ENCODE peak calls at places on chromosome 7, in four cellular contexts. L is Panc1, R is HepG2, J is A549. T is an unnamed sample.

GRCh38 chr7:105652359-105652993 is 71.2 kb upstream of the EFCAB10 start:
- DNase-seq in L (no peak), R (peak; percentile 62), J (peak; percentile 90), T (peak; percentile 70)

GRCh38 chr7:137994091-137994688 is 7.7 kb downstream of the CREB3L2 start:
- DNase-seq in L (no peak), R (no peak), J (no peak), T (no peak)

GRCh38 chr7:38006559-38006958 is 86.1 kb downstream of the EPDR1 start:
- DNase-seq in L (no peak), R (no peak), J (no peak), T (no peak)

GRCh38 chr7:5472432-5473315 is 49.0 kb upstream of the TNRC18 start:
- DNase-seq in L (no peak), R (peak; percentile 49), J (no peak), T (peak; percentile 40)

GRCh38 chr7:45881759-45882464 is 6.4 kb upstream of the IGFBP1 start:
- DNase-seq in L (peak; percentile 79), R (peak; percentile 98), J (no peak), T (no peak)

GRCh38 chr7:149804106-149804505 is 30.7 kb upstream of the ZNF467 start:
- DNase-seq in L (no peak), R (no peak), J (no peak), T (no peak)

GRCh38 chr7:9575716-9576115 is 1142.3 kb downstream of the NXPH1 start:
- DNase-seq in L (no peak), R (no peak), J (no peak), T (no peak)

GRCh38 chr7:124130-124949 is 68.0 kb upstream of the FAM20C start:
- DNase-seq in L (no peak), R (no peak), J (no peak), T (no peak)

GRCh38 chr7:19114591-19114855 is 2.9 kb downstream of the TWIST1 start:
- DNase-seq in L (no peak), R (no peak), J (no peak), T (no peak)

GRCh38 chr7:101173752-101174244 is 6.3 kb downstream of the NAT16 start:
- DNase-seq in L (no peak), R (no peak), J (peak; percentile 59), T (peak; percentile 44)

GRCh38 chr7:95608344-95609173 is 12.2 kb upstream of the PDK4 start:
- DNase-seq in L (peak; percentile 97), R (peak; percentile 88), J (peak; percentile 61), T (peak; percentile 74)
- TF ChIP-seq REST in L (no peak), R (peak; percentile 69), J (no peak), T (no peak)

DNA sequence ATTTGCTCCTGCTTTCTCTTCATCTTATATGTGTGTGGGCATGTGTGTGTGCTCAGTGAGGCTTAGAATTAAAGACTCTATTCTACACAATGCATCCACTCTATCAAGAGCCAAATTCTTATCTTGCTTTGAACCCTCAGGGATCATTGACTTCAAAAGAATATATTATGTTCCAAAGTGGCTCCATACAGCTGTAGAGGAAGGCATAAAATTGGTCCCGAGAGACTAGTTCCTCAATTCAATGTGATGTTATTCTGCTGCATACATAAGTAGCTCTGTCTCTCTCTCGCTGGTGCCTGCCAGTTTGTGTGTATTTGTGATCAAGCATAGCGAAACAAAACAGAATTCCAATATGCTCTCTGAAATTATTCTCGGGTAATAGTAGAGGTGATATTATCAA is 997.9 kb upstream of the POT1 start:
- DNase-seq in L (no peak), R (no peak), J (no peak), T (no peak)
- TF ChIP-seq REST in L (no peak), R (no peak), J (no peak), T (no peak)

GRCh38 chr7:155143381-155143780 is 73.3 kb downstream of the HTR5A start:
- DNase-seq in L (no peak), R (no peak), J (no peak), T (no peak)

GRCh38 chr7:155147624-155148023 is 77.5 kb downstream of the HTR5A start:
- DNase-seq in L (no peak), R (no peak), J (no peak), T (no peak)

GRCh38 chr7:155145477-155146255 is 75.5 kb downstream of the HTR5A start:
- DNase-seq in L (no peak), R (no peak), J (no peak), T (no peak)

GRCh38 chr7:155144371-155144770 is 74.2 kb downstream of the HTR5A start:
- DNase-seq in L (no peak), R (no peak), J (no peak), T (no peak)

GRCh38 chr7:155147172-155147571 is 77.0 kb downstream of the HTR5A start:
- DNase-seq in L (no peak), R (no peak), J (no peak), T (no peak)
- TF ChIP-seq REST in L (no peak), R (no peak), J (no peak), T (no peak)

DNA sequence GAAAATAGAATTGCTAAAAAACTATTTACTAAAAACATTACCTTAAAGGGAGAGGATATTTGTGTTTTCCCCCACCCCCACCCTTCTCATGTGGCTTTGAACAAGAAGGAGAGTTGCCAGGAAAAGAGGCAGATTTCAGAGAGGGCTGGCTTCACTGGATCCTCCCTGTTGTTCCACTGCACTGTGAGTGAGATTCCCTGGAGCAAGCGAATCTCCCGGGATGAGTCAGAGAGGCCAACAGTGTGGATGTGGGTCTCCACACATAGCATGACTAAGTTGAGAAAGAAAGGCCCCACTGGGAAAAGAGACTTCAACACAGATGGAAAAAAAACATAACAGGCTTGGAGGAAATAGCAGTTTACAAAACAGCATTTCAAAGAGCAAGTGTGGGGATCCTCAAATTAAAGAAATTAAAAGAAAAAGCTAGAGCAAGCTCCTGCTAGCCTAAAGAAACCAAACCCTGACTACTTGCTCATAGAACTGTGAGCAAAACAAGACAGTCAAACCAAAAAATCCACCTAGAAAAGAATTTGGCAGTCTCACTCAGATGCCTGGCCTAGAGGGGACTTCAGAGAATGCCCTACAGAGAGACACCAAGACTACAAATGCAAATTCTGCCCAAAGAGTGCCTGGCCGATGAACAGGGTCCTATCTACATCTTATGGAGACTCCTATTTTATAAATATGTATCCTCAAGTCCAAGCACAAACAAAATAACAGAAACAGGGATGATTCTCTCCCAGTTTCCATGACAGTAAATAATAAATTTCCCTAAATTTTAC is 3.4 kb downstream of the CAV1 start:
- DNase-seq in L (no peak), R (no peak), J (peak; percentile 71), T (no peak)
- TF ChIP-seq REST in L (no peak), R (no peak), J (no peak), T (no peak)

DNA sequence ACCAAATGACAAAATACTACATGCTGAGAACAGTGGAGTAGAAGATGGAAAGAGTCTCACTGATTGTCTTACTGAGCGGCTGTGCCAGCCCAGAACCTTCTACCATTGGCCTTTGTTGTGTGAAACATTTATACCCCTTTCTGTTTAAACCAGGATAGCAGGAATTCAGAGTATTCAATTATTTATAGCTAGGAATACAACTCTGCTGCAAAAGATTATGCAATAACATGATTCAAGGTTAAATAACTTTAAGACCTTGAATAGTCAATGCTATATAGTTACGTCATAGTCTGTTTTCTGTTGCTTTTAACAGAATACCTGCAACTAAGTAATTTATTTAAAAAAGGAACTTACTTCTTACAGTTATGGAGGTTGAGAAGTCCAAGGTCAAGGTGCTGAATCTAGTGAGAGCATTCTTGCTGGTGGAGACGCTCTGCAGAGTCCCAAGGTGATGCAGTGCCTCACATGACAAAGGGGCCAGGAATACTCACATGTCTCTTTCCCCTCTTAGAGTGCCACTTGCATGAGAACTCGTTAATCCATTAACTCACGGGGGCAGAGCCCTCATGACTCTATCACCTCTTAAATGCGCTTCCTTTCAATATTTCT is 371.8 kb downstream of the MDFIC start:
- DNase-seq in L (no peak), R (no peak), J (no peak), T (no peak)
- TF ChIP-seq REST in L (no peak), R (no peak), J (no peak), T (peak; percentile 67)

GRCh38 chr7:92669616-92670153 is 79.5 kb upstream of the FAM133B start:
- DNase-seq in L (no peak), R (no peak), J (no peak), T (no peak)
- TF ChIP-seq REST in L (no peak), R (no peak), J (no peak), T (no peak)

GRCh38 chr7:121159553-121159952 is 169.2 kb upstream of the WNT16 start:
- DNase-seq in L (no peak), R (no peak), J (no peak), T (no peak)

GRCh38 chr7:121156825-121157224 is 168.3 kb downstream of the CPED1 start:
- DNase-seq in L (no peak), R (no peak), J (no peak), T (no peak)

GRCh38 chr7:121158665-121159064 is 170.1 kb upstream of the WNT16 start:
- DNase-seq in L (no peak), R (no peak), J (no peak), T (no peak)

GRCh38 chr7:121157885-121158590 is 169.5 kb downstream of the CPED1 start:
- DNase-seq in L (no peak), R (no peak), J (no peak), T (no peak)

GRCh38 chr7:121157341-121157751 is 168.8 kb downstream of the CPED1 start:
- DNase-seq in L (no peak), R (no peak), J (no peak), T (no peak)
- TF ChIP-seq REST in L (no peak), R (no peak), J (no peak), T (no peak)